ENCODE peak calls at places on chromosomes 11 and 22, in nine cellular contexts. One of them, this sample, is unnamed. For H3K4me1, the result is how much of the 10 kb centered on the place peaks cover.

GRCh38 chr22:44646668-44647067 is 55.3 kb upstream of the PRR5 start:
- DNase-seq in breast epithelium: no peak
- DNase-seq in GM12878: no peak
- DNase-seq in Peyer's patch: no peak
- DNase-seq in H1: no peak
- DNase-seq in HepG2: no peak
- DNase-seq in A549: no peak
- DNase-seq in IMR-90: no peak
- DNase-seq in HCT116: no peak
- DNase-seq in this sample: no peak

GRCh38 chr22:26321469-26321913 is 107.6 kb upstream of the ASPHD2 start:
- DNase-seq in breast epithelium: no peak
- DNase-seq in GM12878: no peak
- DNase-seq in Peyer's patch: no peak
- DNase-seq in H1: no peak
- DNase-seq in HepG2: no peak
- DNase-seq in A549: peak
- DNase-seq in IMR-90: peak
- DNase-seq in HCT116: no peak
- DNase-seq in this sample: no peak

GRCh38 chr22:21755855-21756284 is 20.3 kb upstream of the YPEL1 start:
- DNase-seq in breast epithelium: no peak
- DNase-seq in GM12878: peak
- DNase-seq in Peyer's patch: no peak
- DNase-seq in H1: no peak
- DNase-seq in HepG2: peak
- DNase-seq in A549: no peak
- DNase-seq in IMR-90: peak
- DNase-seq in HCT116: no peak
- DNase-seq in this sample: no peak

GRCh38 chr11:65555693-65556231 is 2.4 kb downstream of the LTBP3 start:
- DNase-seq in breast epithelium: peak
- DNase-seq in GM12878: no peak
- DNase-seq in Peyer's patch: no peak
- DNase-seq in H1: no peak
- DNase-seq in HepG2: peak
- DNase-seq in A549: peak
- DNase-seq in IMR-90: peak
- DNase-seq in HCT116: peak
- DNase-seq in this sample: no peak

GRCh38 chr22:31230155-31230870 is 18.2 kb downstream of the LIMK2 start:
- DNase-seq in breast epithelium: no peak
- DNase-seq in GM12878: peak
- DNase-seq in Peyer's patch: no peak
- DNase-seq in H1: no peak
- DNase-seq in HepG2: no peak
- DNase-seq in A549: no peak
- DNase-seq in IMR-90: peak
- DNase-seq in HCT116: no peak
- DNase-seq in this sample: no peak

GRCh38 chr11:44751066-44751465 is 24.3 kb downstream of the TSPAN18 start:
- DNase-seq in breast epithelium: no peak
- DNase-seq in GM12878: no peak
- DNase-seq in Peyer's patch: no peak
- DNase-seq in H1: no peak
- DNase-seq in HepG2: no peak
- DNase-seq in A549: no peak
- DNase-seq in IMR-90: no peak
- DNase-seq in HCT116: no peak
- DNase-seq in this sample: no peak

GRCh38 chr11:100730266-100730665 is 43.2 kb downstream of the ARHGAP42 start:
- DNase-seq in breast epithelium: no peak
- DNase-seq in GM12878: no peak
- DNase-seq in Peyer's patch: no peak
- DNase-seq in H1: no peak
- DNase-seq in HepG2: no peak
- DNase-seq in A549: no peak
- DNase-seq in IMR-90: peak
- DNase-seq in HCT116: no peak
- DNase-seq in this sample: no peak

GRCh38 chr11:130847517-130847916 is 68.8 kb downstream of the SNX19 start:
- DNase-seq in breast epithelium: no peak
- DNase-seq in GM12878: no peak
- DNase-seq in Peyer's patch: no peak
- DNase-seq in H1: no peak
- DNase-seq in HepG2: peak
- DNase-seq in A549: peak
- DNase-seq in IMR-90: peak
- DNase-seq in HCT116: peak
- DNase-seq in this sample: no peak

GRCh38 chr11:78350646-78351165 is 66.9 kb downstream of the GAB2 start:
- DNase-seq in breast epithelium: no peak
- DNase-seq in GM12878: peak
- DNase-seq in Peyer's patch: no peak
- DNase-seq in H1: no peak
- DNase-seq in HepG2: no peak
- DNase-seq in A549: no peak
- DNase-seq in IMR-90: peak
- DNase-seq in HCT116: no peak
- DNase-seq in this sample: no peak

GRCh38 chr22:39176067-39176621 is 23.7 kb upstream of the CBX7 start:
- DNase-seq in breast epithelium: peak
- DNase-seq in GM12878: no peak
- DNase-seq in Peyer's patch: no peak
- DNase-seq in H1: peak
- DNase-seq in HepG2: peak
- DNase-seq in A549: peak
- DNase-seq in IMR-90: peak
- DNase-seq in HCT116: no peak
- DNase-seq in this sample: peak

GRCh38 chr11:69436041-69436982 is 45.2 kb upstream of the LINC01488 start:
- DNase-seq in breast epithelium: no peak
- DNase-seq in GM12878: no peak
- DNase-seq in Peyer's patch: no peak
- DNase-seq in H1: no peak
- DNase-seq in HepG2: no peak
- DNase-seq in A549: no peak
- DNase-seq in IMR-90: no peak
- DNase-seq in HCT116: no peak
- DNase-seq in this sample: no peak

GRCh38 chr22:28299329-28299728 is 380.3 kb upstream of the PITPNB start:
- DNase-seq in breast epithelium: no peak
- DNase-seq in GM12878: no peak
- DNase-seq in Peyer's patch: no peak
- DNase-seq in H1: no peak
- DNase-seq in HepG2: no peak
- DNase-seq in A549: no peak
- DNase-seq in IMR-90: no peak
- DNase-seq in HCT116: no peak
- DNase-seq in this sample: no peak
- TF ChIP-seq POLR2A in breast epithelium: no peak
- TF ChIP-seq POLR2A in GM12878: no peak
- TF ChIP-seq POLR2A in Peyer's patch: no peak
- TF ChIP-seq POLR2A in H1: no peak
- TF ChIP-seq POLR2A in HepG2: no peak
- TF ChIP-seq POLR2A in A549: no peak
- TF ChIP-seq POLR2A in IMR-90: no peak
- TF ChIP-seq POLR2A in HCT116: no peak
- TF ChIP-seq POLR2A in this sample: no peak

GRCh38 chr11:111402411-111402810 is 23.3 kb upstream of the POU2AF1 start:
- DNase-seq in breast epithelium: peak
- DNase-seq in GM12878: no peak
- DNase-seq in Peyer's patch: no peak
- DNase-seq in H1: no peak
- DNase-seq in HepG2: no peak
- DNase-seq in A549: no peak
- DNase-seq in IMR-90: no peak
- DNase-seq in HCT116: no peak
- DNase-seq in this sample: no peak

GRCh38 chr11:111403021-111403725 is 24.1 kb upstream of the POU2AF1 start:
- DNase-seq in breast epithelium: no peak
- DNase-seq in GM12878: no peak
- DNase-seq in Peyer's patch: no peak
- DNase-seq in H1: no peak
- DNase-seq in HepG2: no peak
- DNase-seq in A549: no peak
- DNase-seq in IMR-90: no peak
- DNase-seq in HCT116: no peak
- DNase-seq in this sample: no peak

GRCh38 chr11:111399187-111400031 is 20.3 kb upstream of the POU2AF1 start:
- DNase-seq in breast epithelium: no peak
- DNase-seq in GM12878: no peak
- DNase-seq in Peyer's patch: peak
- DNase-seq in H1: no peak
- DNase-seq in HepG2: peak
- DNase-seq in A549: no peak
- DNase-seq in IMR-90: no peak
- DNase-seq in HCT116: no peak
- DNase-seq in this sample: no peak

GRCh38 chr11:111395749-111396148 is 16.7 kb upstream of the POU2AF1 start:
- DNase-seq in breast epithelium: no peak
- DNase-seq in GM12878: no peak
- DNase-seq in Peyer's patch: no peak
- DNase-seq in H1: no peak
- DNase-seq in HepG2: no peak
- DNase-seq in A549: no peak
- DNase-seq in IMR-90: no peak
- DNase-seq in HCT116: no peak
- DNase-seq in this sample: no peak

DNA sequence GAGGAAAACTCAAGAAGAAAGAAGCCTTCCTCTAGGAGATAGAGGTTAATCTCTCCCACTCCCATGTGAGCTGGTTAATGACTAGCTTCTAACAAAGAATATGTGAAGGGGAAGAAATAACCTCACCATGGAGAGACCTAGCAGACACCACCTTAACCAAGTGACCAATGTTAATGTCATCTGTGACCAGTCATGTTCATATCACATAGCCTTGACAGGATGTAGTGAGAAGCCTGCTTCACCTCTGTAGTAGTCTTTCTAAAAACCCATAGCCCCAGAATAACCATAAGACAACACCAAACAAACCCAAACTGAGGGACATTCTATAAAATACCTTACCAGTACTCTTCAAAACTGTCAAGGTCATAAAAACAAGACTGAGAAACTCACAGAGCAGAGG is 21.5 kb upstream of the POU2AF1 start:
- DNase-seq in breast epithelium: no peak
- DNase-seq in GM12878: no peak
- DNase-seq in Peyer's patch: no peak
- DNase-seq in H1: no peak
- DNase-seq in HepG2: no peak
- DNase-seq in A549: no peak
- DNase-seq in IMR-90: no peak
- DNase-seq in HCT116: no peak
- DNase-seq in this sample: no peak
- H3K4me1 ChIP-seq in breast epithelium: under half
- H3K4me1 ChIP-seq in GM12878: under half
- H3K4me1 ChIP-seq in Peyer's patch: under half
- H3K4me1 ChIP-seq in H1: under half
- H3K4me1 ChIP-seq in HepG2: half or more
- H3K4me1 ChIP-seq in A549: under half
- H3K4me1 ChIP-seq in IMR-90: under half
- H3K4me1 ChIP-seq in HCT116: under half
- H3K4me1 ChIP-seq in this sample: under half

GRCh38 chr22:47796128-47796908 is 1033.9 kb downstream of the TBC1D22A start:
- DNase-seq in breast epithelium: no peak
- DNase-seq in GM12878: no peak
- DNase-seq in Peyer's patch: no peak
- DNase-seq in H1: no peak
- DNase-seq in HepG2: no peak
- DNase-seq in A549: no peak
- DNase-seq in IMR-90: no peak
- DNase-seq in HCT116: no peak
- DNase-seq in this sample: no peak
- TF ChIP-seq POLR2A in breast epithelium: no peak
- TF ChIP-seq POLR2A in GM12878: no peak
- TF ChIP-seq POLR2A in Peyer's patch: no peak
- TF ChIP-seq POLR2A in H1: no peak
- TF ChIP-seq POLR2A in HepG2: no peak
- TF ChIP-seq POLR2A in A549: no peak
- TF ChIP-seq POLR2A in IMR-90: no peak
- TF ChIP-seq POLR2A in HCT116: no peak
- TF ChIP-seq POLR2A in this sample: no peak

GRCh38 chr11:129226207-129226798 is 34.2 kb upstream of the ARHGAP32 start:
- DNase-seq in breast epithelium: no peak
- DNase-seq in GM12878: no peak
- DNase-seq in Peyer's patch: no peak
- DNase-seq in H1: no peak
- DNase-seq in HepG2: no peak
- DNase-seq in A549: no peak
- DNase-seq in IMR-90: no peak
- DNase-seq in HCT116: no peak
- DNase-seq in this sample: no peak
- H3K4me1 ChIP-seq in breast epithelium: under half
- H3K4me1 ChIP-seq in GM12878: under half
- H3K4me1 ChIP-seq in Peyer's patch: under half
- H3K4me1 ChIP-seq in H1: under half
- H3K4me1 ChIP-seq in HepG2: under half
- H3K4me1 ChIP-seq in A549: under half
- H3K4me1 ChIP-seq in IMR-90: under half
- H3K4me1 ChIP-seq in HCT116: under half
- H3K4me1 ChIP-seq in this sample: under half

DNA sequence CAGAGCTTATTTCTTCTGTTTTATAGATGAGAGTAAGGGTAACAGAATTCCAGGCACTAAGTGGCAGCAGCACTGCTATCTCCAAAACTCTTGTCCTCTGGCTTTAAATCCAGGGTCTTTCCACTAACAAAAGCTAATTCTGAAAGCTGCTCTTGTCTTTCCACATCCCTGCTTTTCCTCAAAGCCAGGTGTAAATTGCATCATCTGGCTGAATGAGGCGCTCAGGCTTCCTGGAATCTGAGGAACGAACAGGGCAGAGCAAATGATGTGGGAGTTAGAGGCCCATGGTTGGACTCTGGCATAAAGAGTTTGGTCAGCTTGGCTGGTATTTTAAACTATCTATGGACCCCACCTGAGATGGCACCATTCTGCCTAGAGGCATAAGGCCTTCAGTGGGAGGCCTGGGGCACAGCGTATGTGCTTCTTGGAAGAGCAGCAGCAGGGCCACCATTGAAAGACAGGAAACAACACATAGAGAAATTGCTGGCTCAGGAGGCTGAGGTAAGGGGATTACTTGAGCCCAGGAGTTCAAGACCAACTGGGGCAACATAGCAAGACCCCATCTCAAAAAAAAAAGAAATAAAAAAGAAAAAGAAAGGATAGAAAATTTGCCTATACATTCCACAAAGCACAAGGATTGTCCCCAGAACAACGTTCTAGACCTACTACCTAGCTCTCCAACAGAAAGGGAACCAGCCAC is 1.9 kb downstream of the KCNJ5 start:
- DNase-seq in breast epithelium: peak
- DNase-seq in GM12878: no peak
- DNase-seq in Peyer's patch: no peak
- DNase-seq in H1: no peak
- DNase-seq in HepG2: no peak
- DNase-seq in A549: no peak
- DNase-seq in IMR-90: no peak
- DNase-seq in HCT116: no peak
- DNase-seq in this sample: no peak
- TF ChIP-seq POLR2A in breast epithelium: no peak
- TF ChIP-seq POLR2A in GM12878: no peak
- TF ChIP-seq POLR2A in Peyer's patch: no peak
- TF ChIP-seq POLR2A in H1: no peak
- TF ChIP-seq POLR2A in HepG2: no peak
- TF ChIP-seq POLR2A in A549: no peak
- TF ChIP-seq POLR2A in IMR-90: no peak
- TF ChIP-seq POLR2A in HCT116: no peak
- TF ChIP-seq POLR2A in this sample: no peak

This sample was measured in transverse colon.